ENCODE peak calls at places on chromosomes 13 and 19, in nine cellular contexts. A is right lobe of liver, E is tibial nerve, B is IMR-90, V is esophagus squamous epithelium, P is aorta, W is transverse colon, G is Karpas-422, I is left lung. Q is an unnamed sample. For H3K36me3, the result is how much of the 10 kb centered on the place peaks cover.

GRCh38 chr13:37270206-37271001 is 164.9 kb upstream of the CSNK1A1L start:
- DNase-seq in W (no peak), I (no peak), V (no peak), E (no peak), B (peak), A (no peak), G (peak), P (no peak), Q (no peak)

GRCh38 chr19:52648336-52648990 is 10.3 kb upstream of the ZNF83 start:
- DNase-seq in G (no peak), W (no peak), V (no peak), I (no peak), B (peak), P (no peak), A (no peak), E (no peak), Q (no peak)

GRCh38 chr13:48266967-48267639 is 34.1 kb downstream of the ITM2B start:
- DNase-seq in W (no peak), B (peak), P (no peak), G (no peak), A (no peak), I (no peak), V (no peak), E (no peak), Q (no peak)

GRCh38 chr13:54241719-54242118 is 1213.1 kb downstream of the OLFM4 start:
- DNase-seq in E (no peak), G (no peak), B (no peak), P (no peak), I (no peak), W (no peak), V (no peak), A (no peak), Q (no peak)

GRCh38 chr13:98485561-98485960 is 91.3 kb downstream of the STK24 start:
- DNase-seq in B (no peak), P (no peak), I (no peak), G (no peak), A (no peak), V (no peak), E (no peak), W (no peak), Q (no peak)

GRCh38 chr13:106630650-106631049 is 62.7 kb upstream of the ARGLU1 start:
- DNase-seq in W (no peak), V (no peak), P (no peak), B (no peak), I (no peak), E (no peak), A (no peak), G (no peak), Q (no peak)

GRCh38 chr19:40747536-40747935 is 2.7 kb downstream of the ACTMAP start:
- DNase-seq in W (no peak), G (no peak), V (no peak), E (no peak), B (no peak), A (no peak), I (no peak), P (no peak), Q (no peak)

GRCh38 chr19:49614096-49614857 is 23.3 kb downstream of the PRR12 start:
- DNase-seq in I (no peak), P (no peak), B (peak), G (no peak), A (no peak), W (no peak), V (no peak), E (no peak), Q (no peak)

GRCh38 chr13:100432611-100433010 is 156.0 kb downstream of the GGACT start:
- DNase-seq in I (no peak), G (no peak), E (no peak), B (no peak), P (no peak), V (no peak), A (no peak), W (no peak), Q (no peak)

GRCh38 chr19:18594824-18595373 is 6.3 kb downstream of the REX1BD start:
- DNase-seq in V (no peak), E (no peak), G (no peak), I (no peak), A (no peak), W (no peak), B (no peak), P (no peak), Q (peak)

GRCh38 chr13:71242191-71242590 is 624.8 kb downstream of the DACH1 start:
- DNase-seq in P (no peak), I (no peak), G (no peak), B (no peak), A (no peak), W (no peak), V (no peak), E (no peak), Q (no peak)

GRCh38 chr13:71249031-71249430 is 618.0 kb downstream of the DACH1 start:
- DNase-seq in P (no peak), A (no peak), G (no peak), B (no peak), E (no peak), W (no peak), I (no peak), V (no peak), Q (no peak)

GRCh38 chr13:71240906-71241305 is 626.1 kb downstream of the DACH1 start:
- DNase-seq in I (no peak), G (no peak), P (no peak), B (no peak), W (no peak), V (no peak), A (no peak), E (no peak), Q (no peak)

GRCh38 chr13:71244181-71244580 is 622.8 kb downstream of the DACH1 start:
- DNase-seq in W (no peak), V (no peak), E (no peak), G (no peak), B (no peak), I (no peak), P (no peak), A (no peak), Q (no peak)
- H3K36me3 ChIP-seq in W (under half), V (under half), E (under half), G (under half), B (under half), I (under half), P (under half), A (under half), Q (under half)

GRCh38 chr13:43688230-43688907 is 98.4 kb downstream of the ENOX1 start:
- DNase-seq in P (no peak), A (no peak), E (no peak), W (no peak), G (no peak), B (no peak), I (no peak), V (no peak), Q (no peak)

GRCh38 chr13:43684947-43685725 is 101.6 kb downstream of the ENOX1 start:
- DNase-seq in V (no peak), W (no peak), G (no peak), P (no peak), E (no peak), B (no peak), A (no peak), I (no peak), Q (no peak)

GRCh38 chr13:43687038-43687437 is 99.7 kb downstream of the ENOX1 start:
- DNase-seq in V (no peak), I (no peak), E (no peak), A (no peak), G (no peak), W (no peak), B (no peak), P (no peak), Q (no peak)

GRCh38 chr13:43682698-43683097 is 104.1 kb downstream of the ENOX1 start:
- DNase-seq in W (no peak), A (no peak), G (no peak), B (no peak), P (no peak), I (no peak), E (no peak), V (no peak), Q (no peak)

DNA sequence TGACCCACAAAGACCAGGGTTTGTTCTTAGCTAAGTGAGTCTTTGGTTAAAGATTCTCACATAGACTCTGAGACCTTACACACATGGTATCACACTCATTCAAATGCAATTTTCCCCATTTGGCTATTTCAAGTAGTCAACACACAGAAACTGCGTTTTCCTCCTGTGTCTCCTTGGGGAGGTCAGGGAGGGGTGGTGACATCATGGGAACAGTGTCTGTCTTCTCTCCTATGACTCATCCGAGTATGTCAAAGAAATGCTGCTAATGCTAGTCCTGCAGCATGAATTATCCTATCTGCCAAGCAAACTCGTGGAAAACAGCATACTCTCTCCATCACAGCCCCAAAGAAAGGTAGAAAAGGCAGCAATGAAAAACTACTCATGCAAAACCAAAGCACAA is 100.2 kb downstream of the ENOX1 start:
- DNase-seq in W (no peak), G (no peak), I (no peak), A (no peak), E (no peak), P (no peak), B (peak), V (no peak), Q (no peak)
- H3K27ac ChIP-seq in W (peak), G (no peak), I (no peak), A (no peak), E (no peak), P (no peak), B (no peak), V (no peak), Q (no peak)

GRCh38 chr19:15902254-15902653 is 4.4 kb upstream of the CYP4F2 start:
- DNase-seq in B (no peak), E (no peak), P (no peak), G (no peak), I (no peak), W (no peak), A (no peak), V (no peak), Q (no peak)
- H3K4me3 ChIP-seq in B (no peak), E (no peak), P (no peak), G (no peak), I (no peak), W (no peak), A (no peak), V (no peak), Q (no peak)

GRCh38 chr19:55345101-55345817 is 5.6 kb downstream of the KMT5C start:
- DNase-seq in A (no peak), B (no peak), G (no peak), E (no peak), V (no peak), P (no peak), I (no peak), W (no peak), Q (no peak)
- H3K36me3 ChIP-seq in A (under half), B (under half), G (under half), E (under half), V (under half), P (under half), I (under half), W (under half), Q (half or more)

GRCh38 chr13:113950451-113951245 is 23.2 kb downstream of the C13orf46 start:
- DNase-seq in P (peak), W (no peak), E (no peak), B (no peak), A (peak), G (no peak), V (no peak), I (no peak), Q (no peak)
- H3K27ac ChIP-seq in P (no peak), W (no peak), E (no peak), B (no peak), A (no peak), G (no peak), V (no peak), I (no peak), Q (no peak)

GRCh38 chr13:113744197-113745000 is 14.6 kb upstream of the TMEM255B start:
- DNase-seq in B (no peak), V (no peak), P (peak), W (peak), I (no peak), A (peak), G (no peak), E (no peak), Q (peak)

GRCh38 chr13:113745059-113745458 is 14.0 kb upstream of the TMEM255B start:
- DNase-seq in B (no peak), G (no peak), A (no peak), E (no peak), I (no peak), P (no peak), V (no peak), W (no peak), Q (no peak)

GRCh38 chr13:113742445-113743120 is 16.4 kb upstream of the TMEM255B start:
- DNase-seq in W (no peak), A (peak), B (no peak), G (no peak), P (peak), V (no peak), I (no peak), E (no peak), Q (no peak)

GRCh38 chr13:113742000-113742441 is 17.0 kb upstream of the TMEM255B start:
- DNase-seq in A (peak), W (peak), B (peak), V (no peak), P (peak), G (peak), I (peak), E (no peak), Q (peak)

GRCh38 chr13:113743366-113744195 is 15.4 kb upstream of the TMEM255B start:
- DNase-seq in E (no peak), V (no peak), I (no peak), A (peak), G (no peak), B (no peak), P (peak), W (no peak), Q (no peak)
- H3K4me3 ChIP-seq in E (no peak), V (no peak), I (no peak), A (no peak), G (no peak), B (no peak), P (no peak), W (no peak), Q (no peak)